ENCODE peak calls at places on chromosomes 2 and 18, in six cellular contexts. One of them, this sample, is unnamed.

GRCh38 chr2:32496657-32497056 is 131.2 kb upstream of the TTC27 start:
- DNase-seq in breast epithelium: no peak
- DNase-seq in gastrocnemius medialis: no peak
- DNase-seq in fibroblast of mammary gland: no peak
- DNase-seq in uterus: no peak
- DNase-seq in fibroblast of pulmonary artery: no peak
- DNase-seq in this sample: no peak

GRCh38 chr18:31206787-31207381 is 44.2 kb upstream of the DSC1 start:
- DNase-seq in breast epithelium: peak
- DNase-seq in gastrocnemius medialis: no peak
- DNase-seq in fibroblast of mammary gland: peak
- DNase-seq in uterus: no peak
- DNase-seq in fibroblast of pulmonary artery: peak
- DNase-seq in this sample: no peak

GRCh38 chr2:8679827-8680731 is 1.8 kb upstream of the ID2 start:
- DNase-seq in breast epithelium: no peak
- DNase-seq in gastrocnemius medialis: no peak
- DNase-seq in fibroblast of mammary gland: peak
- DNase-seq in uterus: peak
- DNase-seq in fibroblast of pulmonary artery: peak
- DNase-seq in this sample: no peak

GRCh38 chr2:107091163-107091864 is 205.3 kb upstream of the ST6GAL2 start:
- DNase-seq in breast epithelium: no peak
- DNase-seq in gastrocnemius medialis: no peak
- DNase-seq in fibroblast of mammary gland: no peak
- DNase-seq in uterus: no peak
- DNase-seq in fibroblast of pulmonary artery: peak
- DNase-seq in this sample: no peak

GRCh38 chr18:46273861-46274260 is 169.7 kb downstream of the HAUS1 start:
- DNase-seq in breast epithelium: peak
- DNase-seq in gastrocnemius medialis: no peak
- DNase-seq in fibroblast of mammary gland: no peak
- DNase-seq in uterus: no peak
- DNase-seq in fibroblast of pulmonary artery: no peak
- DNase-seq in this sample: no peak

GRCh38 chr2:28413152-28413895 is 20.7 kb downstream of the FOSL2 start:
- DNase-seq in breast epithelium: no peak
- DNase-seq in gastrocnemius medialis: no peak
- DNase-seq in fibroblast of mammary gland: no peak
- DNase-seq in uterus: no peak
- DNase-seq in fibroblast of pulmonary artery: no peak
- DNase-seq in this sample: no peak

GRCh38 chr2:46300406-46300832 is 3.2 kb downstream of the EPAS1 start:
- DNase-seq in breast epithelium: no peak
- DNase-seq in gastrocnemius medialis: no peak
- DNase-seq in fibroblast of mammary gland: no peak
- DNase-seq in uterus: no peak
- DNase-seq in fibroblast of pulmonary artery: peak
- DNase-seq in this sample: no peak

GRCh38 chr2:14492920-14493503 is 139.5 kb upstream of the LRATD1 start:
- DNase-seq in breast epithelium: no peak
- DNase-seq in gastrocnemius medialis: no peak
- DNase-seq in fibroblast of mammary gland: peak
- DNase-seq in uterus: no peak
- DNase-seq in fibroblast of pulmonary artery: peak
- DNase-seq in this sample: no peak

GRCh38 chr2:120468136-120468535 is 122.2 kb downstream of the INHBB start:
- DNase-seq in breast epithelium: no peak
- DNase-seq in gastrocnemius medialis: no peak
- DNase-seq in fibroblast of mammary gland: no peak
- DNase-seq in uterus: no peak
- DNase-seq in fibroblast of pulmonary artery: no peak
- DNase-seq in this sample: no peak

GRCh38 chr18:57794951-57795728 is 8.0 kb downstream of the ATP8B1 start:
- DNase-seq in breast epithelium: no peak
- DNase-seq in gastrocnemius medialis: no peak
- DNase-seq in fibroblast of mammary gland: no peak
- DNase-seq in uterus: no peak
- DNase-seq in fibroblast of pulmonary artery: no peak
- DNase-seq in this sample: no peak

GRCh38 chr18:57793630-57793986 is 9.5 kb downstream of the ATP8B1 start:
- DNase-seq in breast epithelium: peak
- DNase-seq in gastrocnemius medialis: no peak
- DNase-seq in fibroblast of mammary gland: no peak
- DNase-seq in uterus: no peak
- DNase-seq in fibroblast of pulmonary artery: no peak
- DNase-seq in this sample: no peak

GRCh38 chr18:57791192-57791591 is 11.9 kb downstream of the ATP8B1 start:
- DNase-seq in breast epithelium: no peak
- DNase-seq in gastrocnemius medialis: no peak
- DNase-seq in fibroblast of mammary gland: no peak
- DNase-seq in uterus: no peak
- DNase-seq in fibroblast of pulmonary artery: no peak
- DNase-seq in this sample: no peak

GRCh38 chr18:57791911-57792310 is 11.2 kb downstream of the ATP8B1 start:
- DNase-seq in breast epithelium: no peak
- DNase-seq in gastrocnemius medialis: no peak
- DNase-seq in fibroblast of mammary gland: no peak
- DNase-seq in uterus: no peak
- DNase-seq in fibroblast of pulmonary artery: no peak
- DNase-seq in this sample: no peak

DNA sequence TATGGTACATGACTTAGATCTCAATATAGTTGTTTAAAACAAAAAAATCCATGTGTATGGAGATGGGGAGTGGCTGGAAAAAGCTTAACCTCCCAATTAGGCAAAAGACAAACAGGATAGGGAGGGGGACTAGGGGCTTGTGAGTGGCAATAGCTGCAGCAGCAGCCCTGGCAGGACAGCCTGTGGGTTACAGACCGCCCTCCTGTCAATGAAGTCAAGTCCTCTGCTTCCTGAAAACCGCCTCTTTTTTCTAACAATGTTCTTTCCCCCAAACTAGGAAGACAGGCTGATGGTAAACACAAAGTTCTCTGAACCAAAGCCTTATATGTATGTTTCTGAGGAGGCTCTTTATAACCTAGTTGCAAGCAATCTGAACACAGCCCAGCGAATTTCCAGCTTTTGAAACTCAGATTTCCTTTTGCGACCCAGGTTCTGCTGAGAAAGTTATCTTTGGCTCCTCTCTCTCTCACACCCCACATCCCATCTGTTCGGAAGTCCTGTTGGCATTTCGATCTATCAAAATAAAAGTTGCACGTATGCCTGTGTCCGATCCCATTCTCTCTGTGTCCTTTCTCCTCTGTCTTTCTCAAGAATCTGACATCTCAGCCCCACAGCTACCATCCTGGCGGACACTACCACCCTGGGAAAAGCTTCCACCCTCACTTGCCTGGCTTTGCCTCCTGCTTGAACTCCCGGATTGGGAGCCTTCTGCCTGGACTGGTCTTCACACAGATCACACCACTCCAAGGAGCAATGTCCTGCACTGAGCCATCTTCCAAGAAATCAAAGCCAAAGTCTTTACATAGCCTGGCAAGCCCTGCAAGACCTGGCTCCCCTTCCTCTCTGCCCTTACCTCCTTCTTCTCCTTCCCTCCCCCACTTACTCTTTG is 10.1 kb downstream of the ATP8B1 start:
- DNase-seq in breast epithelium: peak
- DNase-seq in gastrocnemius medialis: no peak
- DNase-seq in fibroblast of mammary gland: no peak
- DNase-seq in uterus: no peak
- DNase-seq in fibroblast of pulmonary artery: peak
- DNase-seq in this sample: no peak
- H3K4me3 ChIP-seq in breast epithelium: no peak
- H3K4me3 ChIP-seq in gastrocnemius medialis: peak
- H3K4me3 ChIP-seq in fibroblast of mammary gland: no peak
- H3K4me3 ChIP-seq in uterus: peak
- H3K4me3 ChIP-seq in fibroblast of pulmonary artery: peak
- H3K4me3 ChIP-seq in this sample: peak

GRCh38 chr18:59736061-59736460 is 38.8 kb upstream of the CCBE1 start:
- DNase-seq in breast epithelium: no peak
- DNase-seq in gastrocnemius medialis: no peak
- DNase-seq in fibroblast of mammary gland: no peak
- DNase-seq in uterus: no peak
- DNase-seq in fibroblast of pulmonary artery: no peak
- DNase-seq in this sample: no peak
- H3K4me3 ChIP-seq in breast epithelium: no peak
- H3K4me3 ChIP-seq in gastrocnemius medialis: no peak
- H3K4me3 ChIP-seq in fibroblast of mammary gland: no peak
- H3K4me3 ChIP-seq in uterus: no peak
- H3K4me3 ChIP-seq in fibroblast of pulmonary artery: no peak
- H3K4me3 ChIP-seq in this sample: no peak

GRCh38 chr18:36828157-36828629 is 609 bp downstream of the TPGS2 start:
- DNase-seq in breast epithelium: no peak
- DNase-seq in gastrocnemius medialis: no peak
- DNase-seq in fibroblast of mammary gland: peak
- DNase-seq in uterus: peak
- DNase-seq in fibroblast of pulmonary artery: peak
- DNase-seq in this sample: no peak

GRCh38 chr18:36828630-36829361 is at the start of the genes KIAA1328 and TPGS2:
- DNase-seq in breast epithelium: peak
- DNase-seq in gastrocnemius medialis: peak
- DNase-seq in fibroblast of mammary gland: peak
- DNase-seq in uterus: peak
- DNase-seq in fibroblast of pulmonary artery: peak
- DNase-seq in this sample: peak

GRCh38 chr18:36831139-36831538 is 2.2 kb downstream of the KIAA1328 start:
- DNase-seq in breast epithelium: no peak
- DNase-seq in gastrocnemius medialis: no peak
- DNase-seq in fibroblast of mammary gland: peak
- DNase-seq in uterus: no peak
- DNase-seq in fibroblast of pulmonary artery: no peak
- DNase-seq in this sample: no peak

GRCh38 chr18:36829362-36830140 is 624 bp downstream of the KIAA1328 start:
- DNase-seq in breast epithelium: no peak
- DNase-seq in gastrocnemius medialis: no peak
- DNase-seq in fibroblast of mammary gland: peak
- DNase-seq in uterus: no peak
- DNase-seq in fibroblast of pulmonary artery: no peak
- DNase-seq in this sample: peak

DNA sequence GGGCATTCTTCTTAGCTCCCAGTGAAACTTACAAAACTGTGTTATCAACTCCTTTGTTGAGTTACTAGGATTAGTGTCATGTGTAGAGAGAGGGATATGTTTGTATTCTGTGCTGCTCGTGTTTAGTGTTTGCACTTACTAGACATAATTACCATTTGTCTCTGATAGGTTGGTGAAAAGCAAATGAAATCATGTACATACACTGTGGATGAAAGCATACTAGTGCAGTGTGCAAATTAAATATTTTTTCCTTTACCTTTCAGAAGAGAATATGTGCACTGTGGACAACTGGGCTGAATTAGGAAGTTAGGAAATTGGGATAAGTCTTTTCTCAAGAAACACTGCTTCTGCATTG is 1.2 kb downstream of the KIAA1328 start:
- DNase-seq in breast epithelium: no peak
- DNase-seq in gastrocnemius medialis: no peak
- DNase-seq in fibroblast of mammary gland: no peak
- DNase-seq in uterus: no peak
- DNase-seq in fibroblast of pulmonary artery: no peak
- DNase-seq in this sample: no peak
- H3K4me3 ChIP-seq in breast epithelium: no peak
- H3K4me3 ChIP-seq in gastrocnemius medialis: peak
- H3K4me3 ChIP-seq in fibroblast of mammary gland: peak
- H3K4me3 ChIP-seq in uterus: no peak
- H3K4me3 ChIP-seq in fibroblast of pulmonary artery: peak
- H3K4me3 ChIP-seq in this sample: peak

DNA sequence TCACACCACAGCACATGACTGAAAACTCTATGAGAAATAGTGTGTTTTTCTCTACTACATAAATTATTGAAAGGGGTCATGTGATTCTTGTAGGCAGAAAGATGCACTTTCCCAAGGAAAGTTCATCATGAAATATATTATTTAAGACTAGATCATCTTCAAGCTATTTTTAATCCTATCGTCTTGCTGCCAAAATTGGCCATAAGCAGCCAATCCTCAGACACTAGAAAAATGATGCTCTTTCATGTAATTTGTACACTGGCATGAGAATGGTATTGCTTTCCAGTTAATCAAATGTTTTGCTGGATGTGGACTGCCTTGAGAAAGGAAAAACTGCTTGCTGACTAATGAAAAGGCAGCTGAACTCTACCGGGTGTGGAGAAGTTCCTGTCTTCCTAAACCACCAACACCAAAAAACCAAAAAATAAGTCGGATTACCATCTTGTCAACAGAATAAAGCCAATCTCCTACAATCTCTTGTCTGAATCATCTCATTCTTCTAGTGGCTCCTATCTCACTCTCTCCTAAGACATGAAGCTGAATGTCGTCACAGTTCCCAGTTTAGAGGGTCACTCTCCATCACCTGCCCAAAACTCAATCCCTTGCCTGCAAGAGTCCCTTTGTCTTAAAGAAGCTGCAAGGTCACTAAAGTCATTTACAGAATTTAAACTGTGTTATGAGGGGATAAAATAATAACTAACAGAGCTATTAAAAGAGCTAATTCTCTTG is 5.3 kb downstream of the BCL2 start:
- DNase-seq in breast epithelium: no peak
- DNase-seq in gastrocnemius medialis: no peak
- DNase-seq in fibroblast of mammary gland: no peak
- DNase-seq in uterus: no peak
- DNase-seq in fibroblast of pulmonary artery: no peak
- DNase-seq in this sample: no peak
- H3K4me3 ChIP-seq in breast epithelium: no peak
- H3K4me3 ChIP-seq in gastrocnemius medialis: no peak
- H3K4me3 ChIP-seq in fibroblast of mammary gland: no peak
- H3K4me3 ChIP-seq in uterus: no peak
- H3K4me3 ChIP-seq in fibroblast of pulmonary artery: no peak
- H3K4me3 ChIP-seq in this sample: no peak

GRCh38 chr2:11750422-11750821 is 4.0 kb downstream of the LPIN1 start:
- DNase-seq in breast epithelium: no peak
- DNase-seq in gastrocnemius medialis: no peak
- DNase-seq in fibroblast of mammary gland: peak
- DNase-seq in uterus: no peak
- DNase-seq in fibroblast of pulmonary artery: no peak
- DNase-seq in this sample: no peak
- H3K4me3 ChIP-seq in breast epithelium: no peak
- H3K4me3 ChIP-seq in gastrocnemius medialis: no peak
- H3K4me3 ChIP-seq in fibroblast of mammary gland: no peak
- H3K4me3 ChIP-seq in uterus: no peak
- H3K4me3 ChIP-seq in fibroblast of pulmonary artery: no peak
- H3K4me3 ChIP-seq in this sample: peak

GRCh38 chr2:83079007-83079406 is 1380.1 kb downstream of the SUCLG1 start:
- DNase-seq in breast epithelium: no peak
- DNase-seq in gastrocnemius medialis: no peak
- DNase-seq in fibroblast of mammary gland: no peak
- DNase-seq in uterus: no peak
- DNase-seq in fibroblast of pulmonary artery: no peak
- DNase-seq in this sample: no peak

GRCh38 chr2:83085869-83086268 is 1373.2 kb downstream of the SUCLG1 start:
- DNase-seq in breast epithelium: no peak
- DNase-seq in gastrocnemius medialis: no peak
- DNase-seq in fibroblast of mammary gland: no peak
- DNase-seq in uterus: no peak
- DNase-seq in fibroblast of pulmonary artery: no peak
- DNase-seq in this sample: no peak

GRCh38 chr2:83081835-83082522 is 1377.1 kb downstream of the SUCLG1 start:
- DNase-seq in breast epithelium: no peak
- DNase-seq in gastrocnemius medialis: no peak
- DNase-seq in fibroblast of mammary gland: peak
- DNase-seq in uterus: no peak
- DNase-seq in fibroblast of pulmonary artery: peak
- DNase-seq in this sample: no peak
- H3K4me3 ChIP-seq in breast epithelium: no peak
- H3K4me3 ChIP-seq in gastrocnemius medialis: no peak
- H3K4me3 ChIP-seq in fibroblast of mammary gland: no peak
- H3K4me3 ChIP-seq in uterus: no peak
- H3K4me3 ChIP-seq in fibroblast of pulmonary artery: no peak
- H3K4me3 ChIP-seq in this sample: no peak

GRCh38 chr2:224009605-224010330 is 29.3 kb downstream of the SERPINE2 start:
- DNase-seq in breast epithelium: no peak
- DNase-seq in gastrocnemius medialis: no peak
- DNase-seq in fibroblast of mammary gland: peak
- DNase-seq in uterus: no peak
- DNase-seq in fibroblast of pulmonary artery: peak
- DNase-seq in this sample: no peak
- H3K4me3 ChIP-seq in breast epithelium: no peak
- H3K4me3 ChIP-seq in gastrocnemius medialis: no peak
- H3K4me3 ChIP-seq in fibroblast of mammary gland: no peak
- H3K4me3 ChIP-seq in uterus: no peak
- H3K4me3 ChIP-seq in fibroblast of pulmonary artery: no peak
- H3K4me3 ChIP-seq in this sample: no peak